ENCODE peak calls at places on chromosome 3, in five cellular contexts. J is transverse colon, V is cardiac fibroblast, X is choroid plexus epithelial cell, S is IMR-90. E is an unnamed sample.

GRCh38 chr3:98528474-98529346 is 3.1 kb upstream of the GPR15 start:
- DNase-seq in J (no peak), V (no peak), X (no peak), S (no peak), E (no peak)

GRCh38 chr3:187343670-187344069 is 24.5 kb upstream of the RTP4 start:
- DNase-seq in J (no peak), V (no peak), X (no peak), S (no peak), E (no peak)

GRCh38 chr3:32969656-32970055 is 18.2 kb downstream of the CCR4 start:
- DNase-seq in J (no peak), V (no peak), X (peak), S (peak), E (peak)

GRCh38 chr3:130316164-130316563 is 29.3 kb upstream of the COL6A5 start:
- DNase-seq in J (peak), V (peak), X (peak), S (peak), E (no peak)

GRCh38 chr3:127254730-127255129 is 33.1 kb downstream of the PRR20G start:
- DNase-seq in J (no peak), V (no peak), X (no peak), S (no peak), E (peak)

GRCh38 chr3:169133178-169134161 is 530.0 kb downstream of the MECOM start:
- DNase-seq in J (no peak), V (peak), X (peak), S (peak), E (peak)

GRCh38 chr3:143578810-143579425 is 269.4 kb downstream of the SLC9A9 start:
- DNase-seq in J (no peak), V (no peak), X (peak), S (no peak), E (no peak)

GRCh38 chr3:142850395-142851023 is 38.4 kb downstream of the PCOLCE2 start:
- DNase-seq in J (no peak), V (peak), X (peak), S (peak), E (peak)

GRCh38 chr3:117630885-117631284 is 921.3 kb downstream of the TUSC7 start:
- DNase-seq in J (no peak), V (no peak), X (peak), S (peak), E (peak)

GRCh38 chr3:141050913-141051632 is at the start of gene SPSB4:
- DNase-seq in J (peak), V (peak), X (peak), S (peak), E (peak)

GRCh38 chr3:46354984-46355383 is 1.1 kb downstream of the CCR2 start:
- DNase-seq in J (no peak), V (no peak), X (no peak), S (no peak), E (no peak)

GRCh38 chr3:129312021-129312639 is 33.5 kb downstream of the HMCES start:
- DNase-seq in J (peak), V (no peak), X (no peak), S (peak), E (peak)

GRCh38 chr3:154933581-154933980 is 146.5 kb upstream of the MME start:
- DNase-seq in J (no peak), V (no peak), X (no peak), S (no peak), E (no peak)

DNA sequence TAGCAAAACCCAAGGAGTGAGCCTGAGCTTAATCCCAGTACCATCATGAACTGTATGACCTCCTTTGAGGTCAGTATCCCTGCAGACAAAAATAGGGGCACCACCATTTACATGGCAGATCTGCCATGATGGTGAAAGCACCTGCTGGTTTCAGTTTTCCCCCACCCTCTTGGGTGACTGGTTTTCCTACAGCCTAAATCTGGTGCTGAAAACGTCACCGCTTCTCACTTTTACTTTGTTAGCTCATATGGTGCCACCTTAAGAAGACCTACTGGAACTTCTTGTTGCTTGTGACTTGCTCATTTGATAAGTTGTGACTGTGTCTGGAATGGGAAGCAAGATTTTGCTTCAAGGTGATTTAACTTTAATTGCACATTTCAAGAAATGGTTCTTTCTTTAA is 5.1 kb downstream of the PPP1R2 start:
- DNase-seq in J (peak), V (no peak), X (no peak), S (no peak), E (no peak)
- H3K4me3 ChIP-seq in J (no peak), V (no peak), X (no peak), S (no peak), E (no peak)

GRCh38 chr3:190516416-190516815 is 2.5 kb downstream of the IL1RAP start:
- DNase-seq in J (no peak), V (no peak), X (no peak), S (no peak), E (no peak)
- H3K4me3 ChIP-seq in J (no peak), V (no peak), X (no peak), S (no peak), E (peak)

GRCh38 chr3:192879346-192880031 is 38.2 kb downstream of the MB21D2 start:
- DNase-seq in J (no peak), V (peak), X (peak), S (peak), E (peak)
- H3K4me3 ChIP-seq in J (no peak), V (no peak), X (no peak), S (no peak), E (no peak)

GRCh38 chr3:39334205-39334604 is 4.7 kb downstream of the CCR8 start:
- DNase-seq in J (no peak), V (no peak), X (no peak), S (no peak), E (no peak)
- H3K4me3 ChIP-seq in J (no peak), V (no peak), X (no peak), S (no peak), E (no peak)

DNA sequence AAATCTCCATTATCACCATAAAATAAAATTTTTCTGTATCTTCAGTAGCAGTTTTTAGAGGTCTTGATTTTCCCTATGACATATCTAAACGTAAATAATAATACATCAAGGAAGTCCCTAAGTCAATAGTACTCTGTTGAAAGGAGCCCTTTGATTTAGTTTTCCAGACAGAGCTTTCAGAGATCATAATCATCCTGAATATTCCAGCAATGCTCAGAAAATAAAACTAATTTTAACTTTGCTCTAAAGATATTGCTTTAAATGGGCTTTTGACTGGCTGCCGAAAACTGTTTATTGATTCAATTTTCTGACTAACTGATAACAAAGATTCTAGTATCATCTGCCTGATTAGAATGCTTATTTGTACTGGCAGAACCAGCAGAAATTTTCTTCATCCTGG is 40.7 kb upstream of the ROBO1 start:
- DNase-seq in J (no peak), V (no peak), X (no peak), S (no peak), E (no peak)
- H3K4me3 ChIP-seq in J (no peak), V (no peak), X (no peak), S (no peak), E (no peak)

DNA sequence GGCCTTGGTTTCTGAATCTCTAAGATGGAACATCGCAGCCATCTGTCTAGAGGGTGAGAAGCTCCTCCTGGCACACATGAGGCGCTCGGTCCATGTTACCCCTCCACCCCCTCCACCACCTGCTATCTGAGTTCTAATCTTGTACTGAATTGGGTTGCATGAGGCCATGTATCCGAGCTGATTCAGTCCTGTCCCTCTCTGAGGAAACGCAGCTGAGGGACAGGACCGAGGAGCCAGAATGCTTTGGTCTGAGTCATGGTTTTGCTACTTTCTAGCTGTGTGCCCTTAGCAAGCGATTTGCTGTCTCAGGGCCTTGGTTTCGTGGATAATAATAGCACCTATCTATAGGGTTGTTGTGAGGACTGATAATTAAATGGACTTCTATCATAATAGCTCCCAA is 87.8 kb upstream of the SEC13 start:
- DNase-seq in J (no peak), V (no peak), X (peak), S (peak), E (peak)
- H3K4me3 ChIP-seq in J (no peak), V (no peak), X (no peak), S (no peak), E (no peak)